ENCODE peak calls at places on chromosome 4, in five cellular contexts. One of them, this sample, is unnamed.
A peak's percentile ranks its signal among the peaks of the same experiment; 100 is the strongest.

GRCh38 chr4:134215636-134216340 is 14.2 kb upstream of the PABPC4L start:
- DNase-seq in stomach: no peak
- DNase-seq in H1: no peak
- DNase-seq in transverse colon: no peak
- DNase-seq in esophagus muscularis mucosa: no peak
- DNase-seq in this sample: no peak

GRCh38 chr4:66829310-66829709 is 716.0 kb downstream of the CENPC start:
- DNase-seq in stomach: no peak
- DNase-seq in H1: no peak
- DNase-seq in transverse colon: no peak
- DNase-seq in esophagus muscularis mucosa: no peak
- DNase-seq in this sample: no peak

GRCh38 chr4:155371432-155372043 is 5.2 kb downstream of the MAP9 start:
- DNase-seq in stomach: no peak
- DNase-seq in H1: no peak
- DNase-seq in transverse colon: no peak
- DNase-seq in esophagus muscularis mucosa: no peak
- DNase-seq in this sample: no peak

GRCh38 chr4:157220026-157220881 is at the start of gene GRIA2:
- DNase-seq in stomach: peak; percentile 62
- DNase-seq in H1: no peak
- DNase-seq in transverse colon: no peak
- DNase-seq in esophagus muscularis mucosa: no peak
- DNase-seq in this sample: no peak

GRCh38 chr4:2417765-2418651 is at the start of gene ZFYVE28:
- DNase-seq in stomach: no peak
- DNase-seq in H1: no peak
- DNase-seq in transverse colon: no peak
- DNase-seq in esophagus muscularis mucosa: no peak
- DNase-seq in this sample: no peak

GRCh38 chr4:40856836-40857362 is 107.1 kb downstream of the NSUN7 start:
- DNase-seq in stomach: peak; percentile 65
- DNase-seq in H1: peak; percentile 63
- DNase-seq in transverse colon: peak; percentile 38
- DNase-seq in esophagus muscularis mucosa: no peak
- DNase-seq in this sample: peak; percentile 26

GRCh38 chr4:106195435-106195950 is 120.5 kb downstream of the TBCK start:
- DNase-seq in stomach: no peak
- DNase-seq in H1: no peak
- DNase-seq in transverse colon: no peak
- DNase-seq in esophagus muscularis mucosa: no peak
- DNase-seq in this sample: no peak

GRCh38 chr4:38105475-38105874 is 145.3 kb downstream of the PTTG2 start:
- DNase-seq in stomach: no peak
- DNase-seq in H1: no peak
- DNase-seq in transverse colon: no peak
- DNase-seq in esophagus muscularis mucosa: no peak
- DNase-seq in this sample: no peak

GRCh38 chr4:8940792-8941491 is 69.3 kb upstream of the HMX1 start:
- DNase-seq in stomach: no peak
- DNase-seq in H1: peak; percentile 17
- DNase-seq in transverse colon: no peak
- DNase-seq in esophagus muscularis mucosa: peak; percentile 29
- DNase-seq in this sample: no peak

GRCh38 chr4:151717909-151718613 is 42.7 kb downstream of the GATB start:
- DNase-seq in stomach: no peak
- DNase-seq in H1: no peak
- DNase-seq in transverse colon: no peak
- DNase-seq in esophagus muscularis mucosa: no peak
- DNase-seq in this sample: no peak

GRCh38 chr4:98945297-98945850 is 16.4 kb upstream of the EIF4E start:
- DNase-seq in stomach: no peak
- DNase-seq in H1: no peak
- DNase-seq in transverse colon: no peak
- DNase-seq in esophagus muscularis mucosa: no peak
- DNase-seq in this sample: no peak

GRCh38 chr4:41881931-41882621 is 53.2 kb upstream of the TMEM33 start:
- DNase-seq in stomach: no peak
- DNase-seq in H1: no peak
- DNase-seq in transverse colon: no peak
- DNase-seq in esophagus muscularis mucosa: no peak
- DNase-seq in this sample: no peak

GRCh38 chr4:136741468-136741867 is 790.8 kb downstream of the PCDH18 start:
- DNase-seq in stomach: no peak
- DNase-seq in H1: no peak
- DNase-seq in transverse colon: no peak
- DNase-seq in esophagus muscularis mucosa: no peak
- DNase-seq in this sample: no peak

GRCh38 chr4:1727117-1728031 is 6.1 kb downstream of the TACC3 start:
- DNase-seq in stomach: peak; percentile 67
- DNase-seq in H1: no peak
- DNase-seq in transverse colon: peak; percentile 54
- DNase-seq in esophagus muscularis mucosa: no peak
- DNase-seq in this sample: peak; percentile 27

GRCh38 chr4:70315928-70316327 is 18.9 kb upstream of the CABS1 start:
- DNase-seq in stomach: no peak
- DNase-seq in H1: no peak
- DNase-seq in transverse colon: no peak
- DNase-seq in esophagus muscularis mucosa: no peak
- DNase-seq in this sample: no peak

GRCh38 chr4:21018817-21019216 is 318.6 kb downstream of the PACRGL start:
- DNase-seq in stomach: no peak
- DNase-seq in H1: no peak
- DNase-seq in transverse colon: no peak
- DNase-seq in esophagus muscularis mucosa: no peak
- DNase-seq in this sample: no peak

GRCh38 chr4:100290585-100290984 is 100.3 kb upstream of the DDIT4L start:
- DNase-seq in stomach: no peak
- DNase-seq in H1: no peak
- DNase-seq in transverse colon: no peak
- DNase-seq in esophagus muscularis mucosa: no peak
- DNase-seq in this sample: no peak

GRCh38 chr4:176638992-176639391 is 153.7 kb downstream of the VEGFC start:
- DNase-seq in stomach: no peak
- DNase-seq in H1: no peak
- DNase-seq in transverse colon: no peak
- DNase-seq in esophagus muscularis mucosa: no peak
- DNase-seq in this sample: no peak

GRCh38 chr4:160510925-160511324 is 1408.0 kb downstream of the RAPGEF2 start:
- DNase-seq in stomach: no peak
- DNase-seq in H1: no peak
- DNase-seq in transverse colon: no peak
- DNase-seq in esophagus muscularis mucosa: no peak
- DNase-seq in this sample: no peak

GRCh38 chr4:41365726-41366125 is 109.0 kb downstream of the UCHL1 start:
- DNase-seq in stomach: no peak
- DNase-seq in H1: no peak
- DNase-seq in transverse colon: no peak
- DNase-seq in esophagus muscularis mucosa: no peak
- DNase-seq in this sample: no peak

GRCh38 chr4:158667651-158668198 is 4.0 kb downstream of the C4orf46 start:
- DNase-seq in stomach: no peak
- DNase-seq in H1: no peak
- DNase-seq in transverse colon: peak; percentile 29
- DNase-seq in esophagus muscularis mucosa: no peak
- DNase-seq in this sample: no peak

GRCh38 chr4:1232661-1233621 is 16.0 kb downstream of the CTBP1 start:
- DNase-seq in stomach: no peak
- DNase-seq in H1: no peak
- DNase-seq in transverse colon: no peak
- DNase-seq in esophagus muscularis mucosa: no peak
- DNase-seq in this sample: no peak

GRCh38 chr4:136336479-136336878 is 1195.8 kb downstream of the PCDH18 start:
- DNase-seq in stomach: no peak
- DNase-seq in H1: no peak
- DNase-seq in transverse colon: no peak
- DNase-seq in esophagus muscularis mucosa: no peak
- DNase-seq in this sample: no peak

GRCh38 chr4:188110036-188110435 is 633 bp upstream of the TRIML2 start:
- DNase-seq in stomach: no peak
- DNase-seq in H1: no peak
- DNase-seq in transverse colon: no peak
- DNase-seq in esophagus muscularis mucosa: no peak
- DNase-seq in this sample: no peak

GRCh38 chr4:108117473-108118182 is 51.1 kb downstream of the LEF1 start:
- DNase-seq in stomach: no peak
- DNase-seq in H1: peak; percentile 17
- DNase-seq in transverse colon: no peak
- DNase-seq in esophagus muscularis mucosa: no peak
- DNase-seq in this sample: no peak

DNA sequence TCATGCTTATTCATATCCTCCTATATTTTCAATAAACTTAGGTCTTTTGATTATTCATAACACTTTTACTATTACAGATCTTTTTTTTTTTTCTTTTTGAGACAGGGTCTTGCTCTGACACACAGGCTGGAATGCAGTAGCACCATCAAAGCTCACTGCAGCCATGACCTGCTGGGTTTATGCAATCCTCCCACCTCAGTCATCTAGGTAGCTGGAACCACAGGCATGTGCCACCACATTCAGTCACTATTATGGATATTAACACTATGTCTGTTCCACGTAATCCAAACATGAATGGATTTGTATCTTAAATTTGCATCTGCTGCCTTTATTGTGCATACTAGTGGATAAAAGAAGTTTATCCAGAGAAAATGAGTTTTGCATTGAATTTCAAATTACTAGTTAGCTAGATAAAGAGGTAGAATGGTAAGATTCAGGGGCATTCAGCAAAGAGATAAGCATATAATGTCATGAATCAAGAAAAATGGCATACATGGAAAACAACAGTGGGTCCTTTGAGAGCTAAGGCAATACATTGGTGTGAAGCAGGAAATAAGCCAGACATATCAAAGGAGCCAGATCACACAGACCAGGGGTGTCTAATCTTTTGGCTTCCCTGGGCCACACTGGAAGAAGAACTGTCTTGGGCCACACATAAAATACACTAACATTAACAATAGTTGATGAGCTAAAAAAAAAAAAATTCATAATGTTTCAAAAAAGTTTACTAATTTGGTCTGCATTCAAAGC is 13.9 kb downstream of the ANAPC10 start:
- DNase-seq in stomach: no peak
- DNase-seq in H1: no peak
- DNase-seq in transverse colon: no peak
- DNase-seq in esophagus muscularis mucosa: no peak
- DNase-seq in this sample: no peak
- H3K36me3 ChIP-seq in stomach: peaks cover 48% of the 10 kb centered on the region
- H3K36me3 ChIP-seq in H1: peaks cover 6% of the 10 kb centered on the region
- H3K36me3 ChIP-seq in transverse colon: no peaks in the 10 kb centered on the region
- H3K36me3 ChIP-seq in esophagus muscularis mucosa: peaks cover 6% of the 10 kb centered on the region
- H3K36me3 ChIP-seq in this sample: peaks cover 57% of the 10 kb centered on the region

GRCh38 chr4:186685744-186686143 is 37.9 kb downstream of the FAT1 start:
- DNase-seq in stomach: no peak
- DNase-seq in H1: no peak
- DNase-seq in transverse colon: no peak
- DNase-seq in esophagus muscularis mucosa: no peak
- DNase-seq in this sample: no peak
- TF ChIP-seq EP300 in stomach: no peak
- TF ChIP-seq EP300 in H1: no peak
- TF ChIP-seq EP300 in transverse colon: no peak
- TF ChIP-seq EP300 in esophagus muscularis mucosa: no peak
- TF ChIP-seq EP300 in this sample: no peak

DNA sequence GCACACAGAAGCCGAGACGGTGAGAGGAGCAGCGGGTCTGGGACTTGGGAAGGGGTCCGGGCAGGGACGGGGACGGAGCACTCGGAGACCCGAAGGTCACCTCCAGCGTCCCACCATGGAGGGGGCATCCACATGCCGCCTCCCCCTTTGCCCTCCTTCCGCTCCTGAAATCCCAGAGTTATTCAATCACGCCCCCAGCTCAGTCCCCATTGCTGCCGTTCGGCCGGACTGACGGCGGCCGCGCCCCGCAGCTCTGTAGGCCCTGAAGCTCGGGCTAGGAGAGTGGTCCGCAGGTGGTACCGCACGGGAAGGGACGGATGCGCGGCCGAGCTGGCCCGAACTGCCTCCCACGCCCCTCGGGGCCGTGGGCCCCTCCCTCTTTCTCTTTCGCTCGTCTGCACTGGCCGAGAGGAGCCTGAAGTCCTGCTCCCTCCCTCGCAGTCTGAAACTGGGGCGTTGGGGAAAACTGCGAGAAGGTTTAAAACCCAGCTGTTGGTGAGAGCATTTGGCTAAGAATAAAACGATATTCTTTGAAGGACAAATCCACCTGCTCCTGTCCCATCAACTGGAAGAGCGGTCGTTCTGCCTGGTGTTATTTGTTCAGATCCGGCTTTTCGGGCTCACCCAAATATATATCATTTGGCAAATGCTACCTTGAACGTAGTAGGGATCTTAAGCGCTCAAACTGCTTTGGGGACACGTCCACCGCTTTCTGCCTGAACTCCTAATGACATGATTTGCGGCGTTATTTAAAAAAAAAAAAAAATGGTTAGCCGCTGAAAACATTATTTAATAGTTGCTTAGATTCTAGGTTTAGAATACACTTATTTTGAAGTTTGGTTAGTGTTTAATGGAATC is 719 bp downstream of the USO1 start:
- DNase-seq in stomach: peak; percentile 74
- DNase-seq in H1: no peak
- DNase-seq in transverse colon: peak; percentile 80
- DNase-seq in esophagus muscularis mucosa: peak; percentile 92
- DNase-seq in this sample: peak; percentile 47
- TF ChIP-seq POLR2A in stomach: no peak
- TF ChIP-seq POLR2A in H1: no peak
- TF ChIP-seq POLR2A in transverse colon: no peak
- TF ChIP-seq POLR2A in esophagus muscularis mucosa: peak; percentile 49
- TF ChIP-seq POLR2A in this sample: no peak

GRCh38 chr4:26962720-26963119 is 102.1 kb downstream of the STIM2 start:
- DNase-seq in stomach: no peak
- DNase-seq in H1: no peak
- DNase-seq in transverse colon: no peak
- DNase-seq in esophagus muscularis mucosa: no peak
- DNase-seq in this sample: no peak

GRCh38 chr4:26958925-26959653 is 98.4 kb downstream of the STIM2 start:
- DNase-seq in stomach: no peak
- DNase-seq in H1: no peak
- DNase-seq in transverse colon: no peak
- DNase-seq in esophagus muscularis mucosa: no peak
- DNase-seq in this sample: no peak

GRCh38 chr4:26964994-26965393 is 104.4 kb downstream of the STIM2 start:
- DNase-seq in stomach: no peak
- DNase-seq in H1: no peak
- DNase-seq in transverse colon: no peak
- DNase-seq in esophagus muscularis mucosa: no peak
- DNase-seq in this sample: no peak

GRCh38 chr4:26959654-26960047 is 99.0 kb downstream of the STIM2 start:
- DNase-seq in stomach: no peak
- DNase-seq in H1: no peak
- DNase-seq in transverse colon: no peak
- DNase-seq in esophagus muscularis mucosa: no peak
- DNase-seq in this sample: no peak

DNA sequence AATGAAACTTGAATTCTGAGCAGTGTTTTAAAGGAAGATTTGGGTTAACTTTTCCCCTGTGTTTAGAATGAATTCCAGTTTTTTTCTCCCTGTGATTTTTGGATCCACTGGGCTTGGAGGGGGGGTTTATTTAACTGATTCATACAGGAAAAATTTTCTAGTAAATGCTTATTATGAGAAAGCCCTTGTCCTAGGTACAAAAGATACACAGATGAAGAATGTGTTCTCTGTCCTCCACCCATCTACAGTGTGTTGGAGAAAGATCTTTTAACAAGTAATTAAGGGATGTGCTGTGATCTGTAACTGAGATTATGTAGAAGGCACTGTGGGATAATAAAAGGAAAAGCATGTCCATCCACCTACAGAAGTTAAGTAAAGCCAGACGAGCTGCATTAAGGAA is 103.9 kb downstream of the STIM2 start:
- DNase-seq in stomach: no peak
- DNase-seq in H1: no peak
- DNase-seq in transverse colon: no peak
- DNase-seq in esophagus muscularis mucosa: no peak
- DNase-seq in this sample: no peak
- H3K36me3 ChIP-seq in stomach: no peaks in the 10 kb centered on the region
- H3K36me3 ChIP-seq in H1: no peaks in the 10 kb centered on the region
- H3K36me3 ChIP-seq in transverse colon: no peaks in the 10 kb centered on the region
- H3K36me3 ChIP-seq in esophagus muscularis mucosa: no peaks in the 10 kb centered on the region
- H3K36me3 ChIP-seq in this sample: no peaks in the 10 kb centered on the region